ENCODE peak calls at places on chromosomes 6 and 20, in four cellular contexts. B, R, N and Y are unnamed samples.
A peak's percentile ranks its signal among the peaks of the same experiment; 100 is the strongest.

GRCh38 chr6:89952696-89953095 is 58.4 kb downstream of the GJA10 start:
- DNase-seq in B (peak; percentile 42), R (peak; percentile 90), N (no peak), Y (no peak)

GRCh38 chr6:133240511-133241087 is 558 bp upstream of the EYA4 start:
- DNase-seq in B (no peak), R (peak; percentile 14), N (no peak), Y (no peak)

GRCh38 chr20:38806855-38807655 is 1.6 kb downstream of the PPP1R16B start:
- DNase-seq in B (no peak), R (no peak), N (no peak), Y (no peak)

GRCh38 chr20:6711950-6712634 is 55.4 kb upstream of the BMP2 start:
- DNase-seq in B (no peak), R (no peak), N (peak; percentile 77), Y (no peak)

GRCh38 chr6:82589509-82590206 is 226.0 kb downstream of the TPBG start:
- DNase-seq in B (peak; percentile 33), R (peak; percentile 96), N (no peak), Y (peak; percentile 66)

GRCh38 chr6:141482773-141483172 is 650.0 kb upstream of the GJE1 start:
- DNase-seq in B (no peak), R (no peak), N (no peak), Y (no peak)

GRCh38 chr20:3876676-3877075 is 12.5 kb upstream of the PANK2 start:
- DNase-seq in B (no peak), R (peak; percentile 15), N (no peak), Y (no peak)

GRCh38 chr6:37258716-37259115 is 772 bp upstream of the TMEM217 start:
- DNase-seq in B (no peak), R (no peak), N (no peak), Y (no peak)

GRCh38 chr20:37305079-37305478 is 15.6 kb downstream of the MANBAL start:
- DNase-seq in B (no peak), R (no peak), N (no peak), Y (no peak)

GRCh38 chr20:57618091-57618765 is 2.0 kb downstream of the ZBP1 start:
- DNase-seq in B (no peak), R (no peak), N (no peak), Y (no peak)

GRCh38 chr6:150588862-150589499 is 10.7 kb upstream of the PLEKHG1 start:
- DNase-seq in B (no peak), R (no peak), N (no peak), Y (no peak)

GRCh38 chr6:41092421-41093140 is 19.8 kb downstream of the NFYA start:
- DNase-seq in B (no peak), R (peak; percentile 20), N (no peak), Y (no peak)

GRCh38 chr6:31829633-31830492 is 2.3 kb downstream of the HSPA1B start:
- DNase-seq in B (no peak), R (peak; percentile 69), N (no peak), Y (no peak)

GRCh38 chr6:149366237-149366921 is 33.7 kb upstream of the SUMO4 start:
- DNase-seq in B (no peak), R (no peak), N (no peak), Y (no peak)

GRCh38 chr6:48111575-48111974 is 578 bp upstream of the PTCHD4 start:
- DNase-seq in B (no peak), R (peak; percentile 8), N (no peak), Y (no peak)

GRCh38 chr20:50427740-50428462 is 82.3 kb upstream of the PTPN1 start:
- DNase-seq in B (no peak), R (no peak), N (peak; percentile 67), Y (no peak)

GRCh38 chr6:45461486-45461885 is 83.8 kb upstream of the SUPT3H start:
- DNase-seq in B (no peak), R (no peak), N (no peak), Y (no peak)

GRCh38 chr6:144156334-144156733 is 6.0 kb downstream of the STX11 start:
- DNase-seq in B (no peak), R (no peak), N (no peak), Y (no peak)

GRCh38 chr6:14770572-14770971 is 475.3 kb upstream of the JARID2 start:
- DNase-seq in B (no peak), R (peak; percentile 74), N (no peak), Y (no peak)

GRCh38 chr20:6525447-6526303 is 241.8 kb upstream of the BMP2 start:
- DNase-seq in B (no peak), R (peak; percentile 24), N (no peak), Y (no peak)

GRCh38 chr20:44501448-44501847 is 20.4 kb downstream of the SERINC3 start:
- DNase-seq in B (peak; percentile 73), R (peak; percentile 44), N (no peak), Y (no peak)